ENCODE peak calls at places on chromosome 11, in five cellular contexts. A is brain microvascular endothelial cell, K is caudate nucleus, V is H9, D is Ammon's horn. S is an unnamed sample.

GRCh38 chr11:134530826-134531225 is 118.8 kb upstream of the B3GAT1 start:
- DNase-seq in D (no peak), A (no peak), V (peak), K (no peak), S (no peak)

GRCh38 chr11:61771995-61772455 is 19.6 kb downstream of the MYRF start:
- DNase-seq in V (peak), D (no peak), K (no peak), A (no peak), S (no peak)

GRCh38 chr11:121199516-121199915 is 93.1 kb upstream of the SC5D start:
- DNase-seq in D (no peak), V (no peak), A (no peak), K (no peak), S (no peak)

GRCh38 chr11:363948-364761 is 5.1 kb upstream of the B4GALNT4 start:
- DNase-seq in K (no peak), A (no peak), D (no peak), V (peak), S (no peak)

GRCh38 chr11:101523193-101523592 is 60.6 kb downstream of the TRPC6 start:
- DNase-seq in K (no peak), A (no peak), D (no peak), V (no peak), S (no peak)

GRCh38 chr11:94734563-94735275 is 33.4 kb upstream of the AMOTL1 start:
- DNase-seq in V (peak), D (no peak), K (no peak), A (no peak), S (no peak)

GRCh38 chr11:38448284-38448683 is 1850.2 kb upstream of the RAG2 start:
- DNase-seq in K (no peak), D (no peak), V (no peak), A (no peak), S (no peak)

GRCh38 chr11:12857572-12857971 is 151.5 kb upstream of the RASSF10 start:
- DNase-seq in K (no peak), V (no peak), D (no peak), A (no peak), S (no peak)

GRCh38 chr11:22426915-22427314 is 88.7 kb downstream of the SLC17A6 start:
- DNase-seq in K (no peak), V (no peak), A (no peak), D (no peak), S (no peak)

GRCh38 chr11:62500066-62501035 is 46.3 kb downstream of the AHNAK start:
- DNase-seq in K (no peak), D (no peak), A (no peak), V (peak), S (no peak)

GRCh38 chr11:22583963-22584492 is 41.6 kb downstream of the FANCF start:
- DNase-seq in K (no peak), D (no peak), V (peak), A (no peak), S (no peak)